ENCODE peak calls at places on chromosome 21, in nine cellular contexts. Y, F, U, S, G, C, D, O and X are unnamed samples.

GRCh38 chr21:26389971-26390641 is 183.0 kb downstream of the CYYR1 start:
- DNase-seq in Y (no peak), F (no peak), U (no peak), S (no peak), G (peak; percentile 21), C (no peak), D (no peak), O (peak; percentile 39), X (peak; percentile 26)

GRCh38 chr21:14686466-14687276 is 140.6 kb upstream of the SAMSN1 start:
- DNase-seq in Y (no peak), F (no peak), U (no peak), S (no peak), G (no peak), C (no peak), D (no peak), O (no peak), X (no peak)

GRCh38 chr21:36542312-36543101 is 62.6 kb upstream of the CLDN14 start:
- DNase-seq in Y (no peak), F (no peak), U (peak; percentile 22), S (no peak), G (no peak), C (peak; percentile 54), D (no peak), O (peak; percentile 27), X (no peak)

GRCh38 chr21:42833859-42834729 is 45.2 kb downstream of the WDR4 start:
- DNase-seq in Y (no peak), F (no peak), U (no peak), S (no peak), G (no peak), C (no peak), D (peak; percentile 22), O (no peak), X (no peak)

GRCh38 chr21:42781150-42781980 is 98.0 kb downstream of the WDR4 start:
- DNase-seq in Y (peak; percentile 82), F (no peak), U (peak; percentile 36), S (no peak), G (no peak), C (peak; percentile 49), D (peak; percentile 83), O (peak; percentile 54), X (no peak)

GRCh38 chr21:31874817-31875216 is 2.0 kb downstream of the HUNK start:
- DNase-seq in Y (peak; percentile 63), F (no peak), U (peak; percentile 26), S (no peak), G (no peak), C (peak; percentile 56), D (no peak), O (peak; percentile 11), X (no peak)

GRCh38 chr21:14602418-14602987 is 56.4 kb upstream of the SAMSN1 start:
- DNase-seq in Y (no peak), F (no peak), U (no peak), S (no peak), G (no peak), C (no peak), D (no peak), O (no peak), X (no peak)

GRCh38 chr21:18244721-18245486 is at the start of gene CHODL:
- DNase-seq in Y (peak; percentile 78), F (peak; percentile 8), U (no peak), S (no peak), G (no peak), C (peak; percentile 49), D (peak; percentile 11), O (peak; percentile 25), X (no peak)

GRCh38 chr21:37983336-37984095 is 67.3 kb upstream of the KCNJ6 start:
- DNase-seq in Y (no peak), F (no peak), U (no peak), S (no peak), G (no peak), C (no peak), D (no peak), O (no peak), X (no peak)

GRCh38 chr21:36209626-36210171 is 53.1 kb downstream of the DOP1B start:
- DNase-seq in Y (no peak), F (no peak), U (peak; percentile 67), S (peak; percentile 46), G (peak; percentile 82), C (peak; percentile 61), D (peak; percentile 39), O (peak; percentile 56), X (no peak)

DNA sequence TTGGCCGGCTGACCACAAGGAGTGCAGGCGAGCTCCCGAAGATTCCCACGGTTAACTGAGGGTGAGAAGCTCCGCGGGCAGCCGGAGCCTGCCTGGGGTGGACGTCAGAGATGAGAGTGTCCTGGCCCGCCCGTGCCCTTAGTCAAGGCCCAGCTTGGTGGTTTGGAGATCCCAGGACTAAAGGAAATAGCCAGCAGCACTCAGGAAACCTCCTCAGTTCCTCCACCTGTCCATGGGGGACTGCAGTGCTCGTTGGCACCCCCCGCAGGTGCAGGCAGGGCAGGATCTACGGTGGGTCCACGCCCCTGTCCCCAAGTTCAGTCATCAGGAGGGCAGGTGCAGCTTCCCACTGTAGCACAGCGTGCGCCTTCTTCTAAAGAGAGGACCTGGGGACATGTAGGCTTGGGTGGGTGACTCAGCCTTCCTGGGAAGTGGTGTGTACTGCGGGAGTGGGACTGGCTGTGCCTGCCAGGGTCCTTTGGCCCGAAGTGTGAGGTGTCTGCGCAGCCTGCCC is 32.5 kb downstream of the SLX9 start:
- DNase-seq in Y (peak; percentile 71), F (no peak), U (no peak), S (no peak), G (no peak), C (no peak), D (no peak), O (no peak), X (no peak)
- TF ChIP-seq CTCF in Y (no peak), F (no peak), U (no peak), S (no peak), G (no peak), C (no peak), D (no peak), O (no peak), X (no peak)

GRCh38 chr21:34889537-34890257 is 159.4 kb downstream of the RUNX1 start:
- DNase-seq in Y (peak; percentile 98), F (peak; percentile 78), U (peak; percentile 85), S (peak; percentile 68), G (peak; percentile 77), C (peak; percentile 90), D (peak; percentile 90), O (peak; percentile 72), X (no peak)

GRCh38 chr21:34889287-34889536 is 159.9 kb downstream of the RUNX1 start:
- DNase-seq in Y (peak; percentile 92), F (peak; percentile 54), U (peak; percentile 50), S (peak; percentile 51), G (peak; percentile 74), C (no peak), D (no peak), O (peak; percentile 44), X (no peak)

GRCh38 chr21:34891610-34891943 is 157.5 kb downstream of the RUNX1 start:
- DNase-seq in Y (no peak), F (no peak), U (no peak), S (no peak), G (no peak), C (no peak), D (no peak), O (no peak), X (no peak)

GRCh38 chr21:34890724-34891609 is 158.1 kb downstream of the RUNX1 start:
- DNase-seq in Y (peak; percentile 82), F (no peak), U (peak; percentile 30), S (no peak), G (peak; percentile 48), C (peak; percentile 72), D (peak; percentile 20), O (peak; percentile 38), X (no peak)

GRCh38 chr21:34890258-34890723 is 158.8 kb downstream of the RUNX1 start:
- DNase-seq in Y (no peak), F (no peak), U (no peak), S (no peak), G (no peak), C (no peak), D (no peak), O (no peak), X (no peak)
- H3K27me3 ChIP-seq in Y (peaks cover 6% of the 10 kb centered on the region), F (peaks cover 73% of the 10 kb centered on the region), U (peaks cover 50% of the 10 kb centered on the region), S (no peaks in the 10 kb centered on the region), G (no peaks in the 10 kb centered on the region), C (peaks cover 99% of the 10 kb centered on the region), D (no peaks in the 10 kb centered on the region), O (peaks cover 97% of the 10 kb centered on the region), X (peaks cover 92% of the 10 kb centered on the region)

GRCh38 chr21:39788383-39788782 is 43.4 kb downstream of the IGSF5 start:
- DNase-seq in Y (peak; percentile 88), F (peak; percentile 72), U (peak; percentile 49), S (no peak), G (peak; percentile 12), C (peak; percentile 91), D (peak; percentile 75), O (peak; percentile 87), X (peak; percentile 64)
- TF ChIP-seq CTCF in Y (peak; percentile 66), F (peak; percentile 51), U (peak; percentile 77), S (no peak), G (peak; percentile 38), C (peak; percentile 91), D (peak; percentile 26), O (peak; percentile 60), X (peak; percentile 81)

DNA sequence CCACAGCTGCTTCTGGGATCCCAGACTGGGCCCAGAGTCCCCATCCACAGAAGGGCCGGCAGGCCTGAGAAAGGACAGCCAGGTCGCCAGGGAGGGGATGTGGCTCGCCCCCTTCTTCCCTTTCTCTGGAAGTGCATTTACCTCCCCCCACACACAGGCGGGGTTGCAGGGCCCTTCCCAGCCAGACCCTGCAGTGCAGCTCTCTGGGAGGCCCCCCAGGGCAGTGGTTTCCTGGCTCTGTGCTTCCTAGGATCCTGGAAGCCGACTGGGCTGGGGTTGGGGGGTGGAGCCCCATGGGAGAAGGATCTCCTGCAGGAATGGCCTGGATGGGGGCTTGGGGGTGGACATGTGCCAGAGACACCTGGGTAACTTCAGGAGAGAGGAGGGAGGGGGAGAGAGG is 4.2 kb upstream of the COL6A1 start:
- DNase-seq in Y (peak; percentile 58), F (peak; percentile 55), U (peak; percentile 24), S (no peak), G (no peak), C (no peak), D (peak; percentile 60), O (no peak), X (no peak)
- H3K27me3 ChIP-seq in Y (peaks cover 24% of the 10 kb centered on the region), F (no peaks in the 10 kb centered on the region), U (peaks cover 67% of the 10 kb centered on the region), S (no peaks in the 10 kb centered on the region), G (no peaks in the 10 kb centered on the region), C (peaks cover 90% of the 10 kb centered on the region), D (no peaks in the 10 kb centered on the region), O (peaks cover 26% of the 10 kb centered on the region), X (peaks cover 41% of the 10 kb centered on the region)

DNA sequence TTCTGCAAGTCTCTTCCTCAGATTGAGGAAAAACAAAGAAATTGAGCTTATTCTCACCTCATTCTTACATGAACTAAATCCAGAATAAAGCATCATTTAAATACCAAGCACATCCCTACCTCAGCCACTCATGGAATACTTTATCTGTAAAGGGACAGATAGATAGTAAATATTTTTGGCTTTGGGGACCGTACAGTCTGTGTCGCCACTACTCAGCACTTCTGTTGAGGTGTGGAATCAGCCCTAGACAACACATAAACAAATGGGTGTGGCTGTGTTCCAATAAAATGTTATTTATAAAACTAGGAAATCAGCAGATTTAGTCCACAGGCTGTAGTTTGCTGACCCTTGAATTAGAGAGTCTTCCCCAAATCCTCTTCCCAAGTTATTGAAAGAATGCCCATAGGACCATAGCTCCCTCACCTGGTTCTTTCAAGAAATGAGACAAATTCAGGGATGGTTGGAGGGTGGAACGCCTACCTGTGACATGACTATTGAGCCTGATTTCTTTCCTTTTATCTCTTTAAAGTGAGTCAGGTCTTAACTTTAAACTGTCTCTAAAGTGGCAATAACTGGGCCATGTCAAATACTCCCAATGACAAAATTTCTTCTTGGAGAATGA is 878.5 kb downstream of the USP25 start:
- DNase-seq in Y (no peak), F (no peak), U (no peak), S (no peak), G (no peak), C (peak; percentile 38), D (no peak), O (no peak), X (no peak)
- TF ChIP-seq CTCF in Y (no peak), F (no peak), U (no peak), S (no peak), G (peak; percentile 26), C (peak; percentile 57), D (peak; percentile 55), O (peak; percentile 34), X (no peak)